ENCODE peak calls at places on chromosomes 4 and X, in seven cellular contexts. One of them, this sample, is unnamed.

GRCh38 chr4:41432889-41433288 is 105.1 kb upstream of the LIMCH1 start:
- DNase-seq in K562: no peak
- DNase-seq in breast epithelium: no peak
- DNase-seq in vagina: no peak
- DNase-seq in GM12878: no peak
- DNase-seq in sigmoid colon: no peak
- DNase-seq in transverse colon: no peak
- DNase-seq in this sample: no peak

GRCh38 chr4:74174421-74174820 is 16.5 kb downstream of the MTHFD2L start:
- DNase-seq in transverse colon: no peak
- DNase-seq in GM12878: no peak
- DNase-seq in breast epithelium: no peak
- DNase-seq in sigmoid colon: no peak
- DNase-seq in K562: peak
- DNase-seq in vagina: no peak
- DNase-seq in this sample: no peak

GRCh38 chr4:127783971-127784519 is 1.9 kb downstream of the HSPA4L start:
- DNase-seq in vagina: no peak
- DNase-seq in K562: peak
- DNase-seq in breast epithelium: no peak
- DNase-seq in sigmoid colon: no peak
- DNase-seq in transverse colon: no peak
- DNase-seq in GM12878: no peak
- DNase-seq in this sample: no peak

GRCh38 chr4:16443504-16444088 is 217.3 kb upstream of the TAPT1 start:
- DNase-seq in GM12878: no peak
- DNase-seq in K562: peak
- DNase-seq in sigmoid colon: no peak
- DNase-seq in breast epithelium: no peak
- DNase-seq in vagina: no peak
- DNase-seq in transverse colon: no peak
- DNase-seq in this sample: peak

GRCh38 chrX:16848541-16848940 is 21.6 kb downstream of the RBBP7 start:
- DNase-seq in transverse colon: no peak
- DNase-seq in K562: no peak
- DNase-seq in sigmoid colon: no peak
- DNase-seq in GM12878: no peak
- DNase-seq in vagina: no peak
- DNase-seq in breast epithelium: no peak
- DNase-seq in this sample: no peak

GRCh38 chr4:25144870-25145481 is 15.3 kb downstream of the SEPSECS start:
- DNase-seq in transverse colon: no peak
- DNase-seq in vagina: no peak
- DNase-seq in GM12878: no peak
- DNase-seq in sigmoid colon: no peak
- DNase-seq in breast epithelium: no peak
- DNase-seq in K562: peak
- DNase-seq in this sample: no peak

GRCh38 chr4:94519019-94519418 is 67.3 kb downstream of the PDLIM5 start:
- DNase-seq in transverse colon: no peak
- DNase-seq in sigmoid colon: no peak
- DNase-seq in breast epithelium: no peak
- DNase-seq in K562: no peak
- DNase-seq in GM12878: no peak
- DNase-seq in vagina: no peak
- DNase-seq in this sample: no peak

GRCh38 chrX:129733335-129733734 is 5.4 kb upstream of the XPNPEP2 start:
- DNase-seq in sigmoid colon: no peak
- DNase-seq in transverse colon: no peak
- DNase-seq in breast epithelium: no peak
- DNase-seq in vagina: no peak
- DNase-seq in K562: no peak
- DNase-seq in GM12878: no peak
- DNase-seq in this sample: no peak

GRCh38 chrX:27680726-27681125 is 90.6 kb downstream of the DCAF8L2 start:
- DNase-seq in transverse colon: no peak
- DNase-seq in sigmoid colon: no peak
- DNase-seq in vagina: no peak
- DNase-seq in breast epithelium: no peak
- DNase-seq in K562: no peak
- DNase-seq in GM12878: no peak
- DNase-seq in this sample: no peak

DNA sequence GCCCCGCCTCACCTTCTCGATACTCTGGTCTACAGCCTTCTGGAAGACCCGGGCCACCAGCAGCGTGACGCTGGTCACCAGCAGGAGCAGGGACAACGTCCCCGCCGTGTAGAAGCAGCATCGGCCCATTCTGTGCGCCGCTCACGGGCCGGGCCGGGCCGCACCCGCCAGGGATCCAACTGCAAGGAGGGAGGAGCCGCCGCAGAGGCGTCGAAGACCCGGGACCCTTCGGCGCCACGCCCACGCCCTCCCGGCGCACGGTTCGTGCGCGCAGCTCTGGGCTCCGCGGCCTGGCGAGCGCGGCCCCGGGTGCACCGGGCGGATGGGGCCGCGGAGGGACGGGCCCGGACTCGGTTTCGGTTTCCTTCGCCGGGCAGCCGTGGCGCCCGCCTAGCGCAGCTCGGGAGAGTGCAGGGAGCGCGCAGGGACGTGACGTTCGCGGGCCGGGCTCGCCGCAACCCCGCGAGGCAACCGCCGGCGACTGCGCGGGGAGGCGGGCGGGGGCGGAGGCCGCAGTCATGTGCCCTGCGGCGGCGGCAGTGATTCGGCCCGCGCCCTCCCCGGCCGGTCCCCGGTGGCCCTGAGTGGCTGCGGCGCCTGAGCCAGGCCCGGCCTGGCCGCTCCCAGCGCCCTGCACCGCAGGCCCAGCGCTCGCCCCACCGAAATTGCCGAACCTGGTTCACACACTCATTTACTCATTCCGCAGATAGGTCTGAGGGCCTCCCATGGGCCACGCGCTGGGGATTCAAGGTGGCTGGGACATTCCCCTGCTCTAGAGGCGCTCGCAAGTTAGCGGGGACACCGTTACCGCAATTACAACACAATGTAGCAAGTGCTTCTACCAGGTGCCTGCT is at the start of gene SCARB2:
- DNase-seq in vagina: no peak
- DNase-seq in K562: peak
- DNase-seq in breast epithelium: peak
- DNase-seq in GM12878: no peak
- DNase-seq in transverse colon: peak
- DNase-seq in sigmoid colon: peak
- DNase-seq in this sample: peak
- TF ChIP-seq POLR2A in vagina: peak
- TF ChIP-seq POLR2A in K562: peak
- TF ChIP-seq POLR2A in breast epithelium: no peak
- TF ChIP-seq POLR2A in GM12878: peak
- TF ChIP-seq POLR2A in transverse colon: peak
- TF ChIP-seq POLR2A in sigmoid colon: peak
- TF ChIP-seq POLR2A in this sample: no peak

GRCh38 chrX:42229533-42229932 is 306.2 kb upstream of the CASK start:
- DNase-seq in vagina: no peak
- DNase-seq in breast epithelium: no peak
- DNase-seq in GM12878: no peak
- DNase-seq in sigmoid colon: no peak
- DNase-seq in transverse colon: no peak
- DNase-seq in K562: no peak
- DNase-seq in this sample: no peak
- TF ChIP-seq POLR2AphosphoS5 in vagina: no peak
- TF ChIP-seq POLR2AphosphoS5 in breast epithelium: no peak
- TF ChIP-seq POLR2AphosphoS5 in GM12878: no peak
- TF ChIP-seq POLR2AphosphoS5 in sigmoid colon: no peak
- TF ChIP-seq POLR2AphosphoS5 in transverse colon: no peak
- TF ChIP-seq POLR2AphosphoS5 in K562: no peak
- TF ChIP-seq POLR2AphosphoS5 in this sample: no peak

GRCh38 chr4:168318266-168318895 is at the start of gene DDX60:
- DNase-seq in GM12878: peak
- DNase-seq in breast epithelium: peak
- DNase-seq in K562: peak
- DNase-seq in transverse colon: peak
- DNase-seq in vagina: no peak
- DNase-seq in sigmoid colon: peak
- DNase-seq in this sample: peak
- TF ChIP-seq POLR2A in GM12878: peak
- TF ChIP-seq POLR2A in breast epithelium: no peak
- TF ChIP-seq POLR2A in K562: no peak
- TF ChIP-seq POLR2A in transverse colon: peak
- TF ChIP-seq POLR2A in vagina: no peak
- TF ChIP-seq POLR2A in sigmoid colon: no peak
- TF ChIP-seq POLR2A in this sample: peak

DNA sequence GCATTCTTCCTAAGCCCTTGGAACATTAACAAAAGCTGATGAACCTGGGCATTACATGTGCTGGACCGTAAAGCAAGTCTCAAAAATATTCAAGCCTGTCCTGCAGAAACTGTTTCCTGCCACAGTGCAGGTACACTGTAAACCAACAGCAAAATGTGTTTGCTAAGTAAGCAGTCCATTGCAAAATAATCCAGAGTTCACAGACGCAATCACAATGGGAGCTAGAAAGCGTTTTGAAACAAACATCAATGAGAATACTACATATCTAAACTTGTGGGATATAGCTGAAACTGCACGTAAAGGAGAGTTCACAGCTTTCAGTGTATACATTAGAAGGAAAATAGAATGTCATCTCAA is 61.6 kb downstream of the RGS12 start:
- DNase-seq in vagina: no peak
- DNase-seq in transverse colon: no peak
- DNase-seq in breast epithelium: no peak
- DNase-seq in GM12878: no peak
- DNase-seq in K562: no peak
- DNase-seq in sigmoid colon: no peak
- DNase-seq in this sample: no peak
- TF ChIP-seq POLR2AphosphoS5 in vagina: no peak
- TF ChIP-seq POLR2AphosphoS5 in transverse colon: no peak
- TF ChIP-seq POLR2AphosphoS5 in breast epithelium: no peak
- TF ChIP-seq POLR2AphosphoS5 in GM12878: no peak
- TF ChIP-seq POLR2AphosphoS5 in K562: no peak
- TF ChIP-seq POLR2AphosphoS5 in sigmoid colon: no peak
- TF ChIP-seq POLR2AphosphoS5 in this sample: no peak